ENCODE peak calls at places on chromosome 19, in six cellular contexts. P, X, B, C, N and H are unnamed samples.

GRCh38 chr19:7177926-7178325 is 108.4 kb downstream of the ZNF557 start:
- DNase-seq in P (no peak), N (no peak), X (no peak), C (no peak), B (no peak), H (no peak)

GRCh38 chr19:18612772-18613588 is at the start of gene TMEM59L:
- DNase-seq in C (no peak), N (peak), P (peak), B (no peak), X (no peak), H (peak)

GRCh38 chr19:44260695-44261446 is 1.2 kb downstream of the ZNF233 start:
- DNase-seq in N (no peak), P (no peak), C (no peak), X (no peak), B (no peak), H (no peak)

GRCh38 chr19:30328096-30328495 is 44.1 kb upstream of the ZNF536 start:
- DNase-seq in X (no peak), C (no peak), B (no peak), P (no peak), N (no peak), H (no peak)

GRCh38 chr19:13208131-13208963 is 58.1 kb downstream of the IER2 start:
- DNase-seq in N (no peak), X (peak), B (peak), C (no peak), P (peak), H (no peak)

GRCh38 chr19:1624458-1624857 is 19.2 kb upstream of the UQCR11 start:
- DNase-seq in C (no peak), P (no peak), N (peak), B (peak), X (peak), H (no peak)

GRCh38 chr19:40005670-40006272 is 8.9 kb downstream of the ZNF546 start:
- DNase-seq in C (no peak), N (no peak), P (no peak), B (no peak), X (peak), H (no peak)

GRCh38 chr19:17931532-17932191 is 1.2 kb upstream of the CCDC124 start:
- DNase-seq in C (no peak), B (no peak), X (no peak), N (no peak), P (no peak), H (no peak)

GRCh38 chr19:307111-307531 is 15.9 kb upstream of the PLPP2 start:
- DNase-seq in C (no peak), X (no peak), N (no peak), P (no peak), B (no peak), H (no peak)

GRCh38 chr19:11265785-11266236 is 3.5 kb upstream of the DOCK6 start:
- DNase-seq in P (no peak), N (no peak), B (peak), C (no peak), X (no peak), H (no peak)

GRCh38 chr19:12350890-12351197 is 14.6 kb downstream of the ZNF442 start:
- DNase-seq in C (no peak), P (no peak), X (no peak), N (no peak), B (no peak), H (no peak)

GRCh38 chr19:2057484-2058469 is 6.7 kb upstream of the MKNK2 start:
- DNase-seq in P (no peak), X (no peak), N (no peak), C (no peak), B (no peak), H (no peak)

GRCh38 chr19:52946322-52947310 is 16.1 kb downstream of the ZNF816 start:
- DNase-seq in X (no peak), P (no peak), C (no peak), N (no peak), B (peak), H (no peak)

GRCh38 chr19:4971424-4971793 is 2.5 kb downstream of the KDM4B start:
- DNase-seq in N (no peak), B (no peak), P (no peak), X (no peak), C (no peak), H (peak)

GRCh38 chr19:14147797-14148605 is 11.6 kb upstream of the ASF1B start:
- DNase-seq in C (no peak), N (peak), X (peak), P (no peak), B (peak), H (peak)

GRCh38 chr19:1324792-1325567 is 39.3 kb downstream of the EFNA2 start:
- DNase-seq in X (peak), P (peak), B (peak), C (no peak), N (peak), H (peak)

GRCh38 chr19:28577199-28577598 is 635.8 kb downstream of the UQCRFS1 start:
- DNase-seq in C (no peak), X (no peak), N (no peak), P (no peak), B (no peak), H (no peak)

GRCh38 chr19:2429917-2430570 is 2.7 kb upstream of the TIMM13 start:
- DNase-seq in X (no peak), C (no peak), P (no peak), N (no peak), B (no peak), H (no peak)

GRCh38 chr19:16367269-16367683 is 42.6 kb downstream of the KLF2 start:
- DNase-seq in C (no peak), P (no peak), B (no peak), N (no peak), X (no peak), H (no peak)